ENCODE peak calls at places on chromosomes 1 and 21, in nine cellular contexts. T is activated gamma-delta T cell; A is DMS53; S is M059J; R is HFFc6; B is activated CD4-positive, alpha-beta T cell treated with anti-CD3 and anti-CD28 coated beads for 48 hours; Q is islet precursor cell; N is naive B cell; U is iPS-NIHi11. L is an unnamed sample.

GRCh38 chr1:180926164-180926981 is 13.7 kb downstream of the KIAA1614 start:
- DNase-seq in T (no peak), A (peak), S (peak), R (peak), B (peak), Q (no peak), N (no peak), U (no peak), L (peak)

GRCh38 chr1:175434268-175434860 is 241.8 kb upstream of the KIAA0040 start:
- DNase-seq in T (no peak), A (peak), S (no peak), R (no peak), B (peak), Q (no peak), N (no peak), U (peak), L (no peak)

GRCh38 chr1:178284059-178284458 is 190.2 kb downstream of the RASAL2 start:
- DNase-seq in T (no peak), A (no peak), S (no peak), R (no peak), B (no peak), Q (no peak), N (no peak), U (no peak), L (peak)

GRCh38 chr1:906532-907420 is 16.9 kb upstream of the SAMD11 start:
- DNase-seq in T (no peak), A (no peak), S (peak), R (peak), B (peak), Q (peak), N (peak), U (peak), L (no peak)

GRCh38 chr1:68013351-68013750 is 37.1 kb downstream of the DIRAS3 start:
- DNase-seq in T (no peak), A (no peak), S (no peak), R (no peak), B (no peak), Q (no peak), N (no peak), U (no peak), L (no peak)

GRCh38 chr1:30058966-30059365 is 664.4 kb downstream of the MATN1 start:
- DNase-seq in T (no peak), A (no peak), S (peak), R (peak), B (no peak), Q (peak), N (no peak), U (no peak), L (peak)

GRCh38 chr1:29361686-29362085 is 125.4 kb downstream of the PTPRU start:
- DNase-seq in T (no peak), A (no peak), S (no peak), R (no peak), B (no peak), Q (peak), N (no peak), U (no peak), L (no peak)

GRCh38 chr1:166814611-166815010 is 24.7 kb upstream of the POGK start:
- DNase-seq in T (no peak), A (no peak), S (peak), R (peak), B (no peak), Q (no peak), N (no peak), U (no peak), L (no peak)

GRCh38 chr21:14545906-14546480 is at the start of gene SAMSN1:
- DNase-seq in T (no peak), A (no peak), S (no peak), R (no peak), B (peak), Q (no peak), N (peak), U (no peak), L (no peak)

GRCh38 chr1:175099916-175100315 is 32.3 kb downstream of the TNN start:
- DNase-seq in T (no peak), A (no peak), S (no peak), R (no peak), B (no peak), Q (no peak), N (no peak), U (no peak), L (no peak)

GRCh38 chr21:32578107-32578691 is 7.1 kb downstream of the TCP10L start:
- DNase-seq in T (no peak), A (peak), S (peak), R (no peak), B (peak), Q (peak), N (no peak), U (peak), L (peak)

GRCh38 chr1:61842863-61843514 is 100.7 kb downstream of the PATJ start:
- DNase-seq in T (no peak), A (peak), S (peak), R (peak), B (no peak), Q (no peak), N (no peak), U (no peak), L (peak)

GRCh38 chr1:204304067-204304466 is 55.7 kb downstream of the PLEKHA6 start:
- DNase-seq in T (no peak), A (no peak), S (peak), R (no peak), B (no peak), Q (peak), N (no peak), U (peak), L (no peak)

GRCh38 chr1:205421728-205422127 is at the start of gene LEMD1:
- DNase-seq in T (no peak), A (peak), S (no peak), R (peak), B (no peak), Q (no peak), N (no peak), U (no peak), L (peak)

GRCh38 chr1:243179714-243180113 is 75.4 kb downstream of the CEP170 start:
- DNase-seq in T (no peak), A (no peak), S (no peak), R (no peak), B (no peak), Q (no peak), N (no peak), U (no peak), L (no peak)

GRCh38 chr21:46029201-46029924 is 47.8 kb downstream of the COL6A1 start:
- DNase-seq in T (no peak), A (no peak), S (no peak), R (no peak), B (no peak), Q (peak), N (no peak), U (no peak), L (no peak)

GRCh38 chr1:244093265-244093638 is 42.2 kb downstream of the ZBTB18 start:
- DNase-seq in T (no peak), A (no peak), S (no peak), R (no peak), B (no peak), Q (no peak), N (no peak), U (no peak), L (no peak)

GRCh38 chr1:220768127-220768601 is 18.5 kb upstream of the MTARC1 start:
- DNase-seq in T (no peak), A (no peak), S (no peak), R (no peak), B (no peak), Q (no peak), N (no peak), U (no peak), L (no peak)

GRCh38 chr1:51622455-51622913 is 5.6 kb downstream of the OSBPL9 start:
- DNase-seq in T (no peak), A (peak), S (peak), R (peak), B (peak), Q (peak), N (no peak), U (peak), L (peak)

GRCh38 chr1:186722711-186723309 is 42.6 kb upstream of the PTGS2 start:
- DNase-seq in T (no peak), A (peak), S (peak), R (peak), B (peak), Q (no peak), N (no peak), U (peak), L (peak)

GRCh38 chr1:172203135-172203823 is 217.2 kb upstream of the C1orf105 start:
- DNase-seq in T (no peak), A (peak), S (peak), R (no peak), B (no peak), Q (no peak), N (no peak), U (peak), L (peak)

GRCh38 chr1:165415068-165415467 is 29.9 kb downstream of the RXRG start:
- DNase-seq in T (no peak), A (no peak), S (no peak), R (no peak), B (no peak), Q (no peak), N (no peak), U (no peak), L (no peak)

GRCh38 chr21:27219068-27219467 is 252.2 kb upstream of the ADAMTS5 start:
- DNase-seq in T (no peak), A (peak), S (peak), R (peak), B (no peak), Q (no peak), N (no peak), U (no peak), L (no peak)

GRCh38 chr1:192524223-192524622 is 51.4 kb upstream of the RGS1 start:
- DNase-seq in T (no peak), A (no peak), S (no peak), R (peak), B (no peak), Q (no peak), N (no peak), U (no peak), L (no peak)

GRCh38 chr1:100539836-100540536 is 2.0 kb downstream of the GPR88 start:
- DNase-seq in T (no peak), A (peak), S (peak), R (no peak), B (peak), Q (peak), N (no peak), U (no peak), L (peak)

GRCh38 chr1:173504268-173504667 is 27.1 kb downstream of the PRDX6 start:
- DNase-seq in T (no peak), A (no peak), S (no peak), R (no peak), B (no peak), Q (no peak), N (no peak), U (no peak), L (peak)

GRCh38 chr1:6734579-6735397 is 33.2 kb upstream of the DNAJC11 start:
- DNase-seq in T (no peak), A (peak), S (peak), R (peak), B (no peak), Q (no peak), N (no peak), U (no peak), L (no peak)

GRCh38 chr1:228081578-228082259 is 789 bp upstream of the ARF1 start:
- DNase-seq in T (no peak), A (peak), S (peak), R (no peak), B (peak), Q (no peak), N (no peak), U (peak), L (peak)

GRCh38 chr1:52738148-52738547 is 11.9 kb downstream of the ZYG11B start:
- DNase-seq in T (no peak), A (no peak), S (no peak), R (no peak), B (no peak), Q (no peak), N (no peak), U (no peak), L (no peak)

GRCh38 chr1:48674641-48675040 is 102.0 kb downstream of the BEND5 start:
- DNase-seq in T (no peak), A (peak), S (peak), R (no peak), B (no peak), Q (peak), N (no peak), U (no peak), L (peak)

GRCh38 chr1:56566994-56567393 is 12.4 kb downstream of the PLPP3 start:
- DNase-seq in T (no peak), A (no peak), S (no peak), R (no peak), B (no peak), Q (no peak), N (no peak), U (no peak), L (no peak)

GRCh38 chr1:21663251-21663950 is 5.8 kb downstream of the RAP1GAP start:
- DNase-seq in T (no peak), A (no peak), S (no peak), R (no peak), B (no peak), Q (no peak), N (no peak), U (no peak), L (no peak)

GRCh38 chr1:173861731-173862145 is 6.1 kb downstream of the GAS5 start:
- DNase-seq in T (no peak), A (peak), S (no peak), R (no peak), B (peak), Q (peak), N (no peak), U (no peak), L (no peak)

GRCh38 chr1:12619396-12620141 is 1.6 kb upstream of the DHRS3 start:
- DNase-seq in T (peak), A (peak), S (peak), R (peak), B (peak), Q (peak), N (peak), U (peak), L (peak)

GRCh38 chr1:92123868-92124267 is 43.7 kb downstream of the BTBD8 start:
- DNase-seq in T (no peak), A (no peak), S (no peak), R (no peak), B (peak), Q (no peak), N (no peak), U (no peak), L (no peak)

GRCh38 chr1:225700164-225700740 is 47.3 kb upstream of the ENAH start:
- DNase-seq in T (no peak), A (peak), S (peak), R (peak), B (no peak), Q (no peak), N (no peak), U (no peak), L (no peak)

GRCh38 chr21:43618940-43619339 is 40.3 kb downstream of the HSF2BP start:
- DNase-seq in T (no peak), A (no peak), S (no peak), R (no peak), B (no peak), Q (no peak), N (no peak), U (no peak), L (no peak)

GRCh38 chr1:50661626-50662025 is 238.4 kb upstream of the DMRTA2 start:
- DNase-seq in T (no peak), A (no peak), S (no peak), R (peak), B (no peak), Q (no peak), N (no peak), U (no peak), L (no peak)

L was measured in NCI-H69.